ENCODE peak calls at places on chromosomes 5 and 9, in eight cellular contexts. One of them, this sample, is unnamed. For H4K20me1, the result is how much of the 10 kb centered on the place peaks cover.

GRCh38 chr5:16550316-16550952 is 66.4 kb downstream of the RETREG1 start:
- DNase-seq in IMR-90: peak
- DNase-seq in H9: peak
- DNase-seq in hepatocyte: peak
- DNase-seq in H1: no peak
- DNase-seq in GM12878: no peak
- DNase-seq in PC-3: peak
- DNase-seq in GM23248: peak
- DNase-seq in this sample: peak

GRCh38 chr9:75101004-75101601 is 12.8 kb downstream of the OSTF1 start:
- DNase-seq in PC-3: no peak
- DNase-seq in IMR-90: no peak
- DNase-seq in H9: peak
- DNase-seq in hepatocyte: no peak
- DNase-seq in GM12878: no peak
- DNase-seq in H1: no peak
- DNase-seq in GM23248: no peak
- DNase-seq in this sample: no peak

GRCh38 chr5:118796081-118796480 is 192.3 kb downstream of the DTWD2 start:
- DNase-seq in PC-3: no peak
- DNase-seq in H1: peak
- DNase-seq in GM23248: no peak
- DNase-seq in GM12878: no peak
- DNase-seq in hepatocyte: no peak
- DNase-seq in H9: peak
- DNase-seq in IMR-90: no peak
- DNase-seq in this sample: no peak

GRCh38 chr9:115008536-115008935 is 78.1 kb upstream of the TNFSF8 start:
- DNase-seq in GM12878: no peak
- DNase-seq in hepatocyte: peak
- DNase-seq in IMR-90: peak
- DNase-seq in H9: no peak
- DNase-seq in PC-3: peak
- DNase-seq in H1: no peak
- DNase-seq in GM23248: peak
- DNase-seq in this sample: peak

GRCh38 chr5:127909078-127909477 is 174.5 kb upstream of the SLC12A2 start:
- DNase-seq in H1: peak
- DNase-seq in PC-3: peak
- DNase-seq in GM23248: peak
- DNase-seq in H9: peak
- DNase-seq in hepatocyte: peak
- DNase-seq in IMR-90: peak
- DNase-seq in GM12878: no peak
- DNase-seq in this sample: peak

GRCh38 chr9:134677743-134678142 is 36.1 kb downstream of the COL5A1 start:
- DNase-seq in IMR-90: no peak
- DNase-seq in PC-3: no peak
- DNase-seq in hepatocyte: no peak
- DNase-seq in GM23248: no peak
- DNase-seq in H1: no peak
- DNase-seq in H9: no peak
- DNase-seq in GM12878: no peak
- DNase-seq in this sample: no peak

GRCh38 chr5:146409081-146409671 is 38.0 kb upstream of the TCERG1 start:
- DNase-seq in hepatocyte: no peak
- DNase-seq in PC-3: peak
- DNase-seq in IMR-90: peak
- DNase-seq in H9: no peak
- DNase-seq in GM12878: no peak
- DNase-seq in H1: no peak
- DNase-seq in GM23248: peak
- DNase-seq in this sample: no peak

GRCh38 chr9:2055203-2055658 is 40.1 kb downstream of the SMARCA2 start:
- DNase-seq in PC-3: peak
- DNase-seq in GM12878: peak
- DNase-seq in hepatocyte: no peak
- DNase-seq in GM23248: peak
- DNase-seq in IMR-90: peak
- DNase-seq in H1: no peak
- DNase-seq in H9: no peak
- DNase-seq in this sample: no peak

GRCh38 chr9:123440256-123440655 is 84.3 kb downstream of the CRB2 start:
- DNase-seq in IMR-90: no peak
- DNase-seq in H9: peak
- DNase-seq in hepatocyte: no peak
- DNase-seq in GM12878: no peak
- DNase-seq in GM23248: no peak
- DNase-seq in PC-3: no peak
- DNase-seq in H1: no peak
- DNase-seq in this sample: no peak

GRCh38 chr9:71748280-71748743 is 20.0 kb downstream of the CEMIP2 start:
- DNase-seq in hepatocyte: no peak
- DNase-seq in IMR-90: peak
- DNase-seq in H9: no peak
- DNase-seq in H1: no peak
- DNase-seq in GM23248: peak
- DNase-seq in PC-3: peak
- DNase-seq in GM12878: no peak
- DNase-seq in this sample: no peak

GRCh38 chr5:51621156-51621555 is 237.9 kb downstream of the ISL1 start:
- DNase-seq in H9: no peak
- DNase-seq in GM12878: no peak
- DNase-seq in GM23248: no peak
- DNase-seq in IMR-90: no peak
- DNase-seq in hepatocyte: no peak
- DNase-seq in H1: no peak
- DNase-seq in PC-3: peak
- DNase-seq in this sample: no peak

GRCh38 chr9:90100014-90100413 is 495.2 kb downstream of the GADD45G start:
- DNase-seq in GM12878: no peak
- DNase-seq in H1: no peak
- DNase-seq in hepatocyte: no peak
- DNase-seq in IMR-90: no peak
- DNase-seq in PC-3: no peak
- DNase-seq in H9: no peak
- DNase-seq in GM23248: peak
- DNase-seq in this sample: no peak

GRCh38 chr5:54717870-54718269 is 200.3 kb downstream of the SNX18 start:
- DNase-seq in IMR-90: no peak
- DNase-seq in GM12878: no peak
- DNase-seq in H1: no peak
- DNase-seq in GM23248: no peak
- DNase-seq in PC-3: no peak
- DNase-seq in hepatocyte: no peak
- DNase-seq in H9: no peak
- DNase-seq in this sample: no peak

GRCh38 chr5:54718647-54719046 is 201.1 kb downstream of the SNX18 start:
- DNase-seq in hepatocyte: no peak
- DNase-seq in GM23248: peak
- DNase-seq in GM12878: no peak
- DNase-seq in H1: no peak
- DNase-seq in IMR-90: no peak
- DNase-seq in H9: no peak
- DNase-seq in PC-3: no peak
- DNase-seq in this sample: no peak

GRCh38 chr5:54721951-54722654 is 204.5 kb downstream of the SNX18 start:
- DNase-seq in GM12878: no peak
- DNase-seq in H9: no peak
- DNase-seq in IMR-90: no peak
- DNase-seq in hepatocyte: no peak
- DNase-seq in GM23248: no peak
- DNase-seq in H1: no peak
- DNase-seq in PC-3: no peak
- DNase-seq in this sample: no peak

GRCh38 chr5:54719384-54720306 is 202.1 kb downstream of the SNX18 start:
- DNase-seq in H9: peak
- DNase-seq in H1: peak
- DNase-seq in hepatocyte: no peak
- DNase-seq in GM23248: peak
- DNase-seq in PC-3: peak
- DNase-seq in GM12878: no peak
- DNase-seq in IMR-90: peak
- DNase-seq in this sample: no peak

GRCh38 chr5:54720346-54720745 is 202.8 kb downstream of the SNX18 start:
- DNase-seq in H9: no peak
- DNase-seq in GM12878: no peak
- DNase-seq in hepatocyte: no peak
- DNase-seq in GM23248: no peak
- DNase-seq in IMR-90: no peak
- DNase-seq in PC-3: no peak
- DNase-seq in H1: no peak
- DNase-seq in this sample: no peak
- H2AFZ ChIP-seq in H9: no peak
- H2AFZ ChIP-seq in GM12878: no peak
- H2AFZ ChIP-seq in hepatocyte: no peak
- H2AFZ ChIP-seq in GM23248: no peak
- H2AFZ ChIP-seq in IMR-90: no peak
- H2AFZ ChIP-seq in PC-3: no peak
- H2AFZ ChIP-seq in H1: no peak
- H2AFZ ChIP-seq in this sample: no peak

GRCh38 chr9:136541179-136541578 is 4.7 kb downstream of the NOTCH1 start:
- DNase-seq in hepatocyte: no peak
- DNase-seq in IMR-90: no peak
- DNase-seq in H9: no peak
- DNase-seq in H1: no peak
- DNase-seq in GM12878: no peak
- DNase-seq in PC-3: no peak
- DNase-seq in GM23248: no peak
- DNase-seq in this sample: no peak

GRCh38 chr9:136542246-136543041 is 3.4 kb downstream of the NOTCH1 start:
- DNase-seq in hepatocyte: no peak
- DNase-seq in IMR-90: no peak
- DNase-seq in H9: no peak
- DNase-seq in GM23248: no peak
- DNase-seq in PC-3: no peak
- DNase-seq in GM12878: no peak
- DNase-seq in H1: no peak
- DNase-seq in this sample: no peak

GRCh38 chr9:136543280-136543679 is 2.6 kb downstream of the NOTCH1 start:
- DNase-seq in IMR-90: no peak
- DNase-seq in H1: no peak
- DNase-seq in GM12878: no peak
- DNase-seq in PC-3: no peak
- DNase-seq in H9: no peak
- DNase-seq in GM23248: no peak
- DNase-seq in hepatocyte: no peak
- DNase-seq in this sample: no peak

GRCh38 chr9:136539427-136540412 is 6.1 kb downstream of the NOTCH1 start:
- DNase-seq in H1: no peak
- DNase-seq in IMR-90: no peak
- DNase-seq in hepatocyte: peak
- DNase-seq in PC-3: peak
- DNase-seq in H9: peak
- DNase-seq in GM12878: peak
- DNase-seq in GM23248: no peak
- DNase-seq in this sample: peak

GRCh38 chr9:136541709-136542108 is 4.1 kb downstream of the NOTCH1 start:
- DNase-seq in GM23248: no peak
- DNase-seq in H1: no peak
- DNase-seq in H9: no peak
- DNase-seq in hepatocyte: no peak
- DNase-seq in IMR-90: no peak
- DNase-seq in PC-3: no peak
- DNase-seq in GM12878: no peak
- DNase-seq in this sample: no peak
- H4K20me1 ChIP-seq in GM23248: under half
- H4K20me1 ChIP-seq in H1: half or more
- H4K20me1 ChIP-seq in H9: under half
- H4K20me1 ChIP-seq in hepatocyte: under half
- H4K20me1 ChIP-seq in IMR-90: half or more
- H4K20me1 ChIP-seq in PC-3: under half
- H4K20me1 ChIP-seq in GM12878: under half
- H4K20me1 ChIP-seq in this sample: under half

GRCh38 chr5:174750720-174751119 is 26.3 kb downstream of the MSX2 start:
- DNase-seq in GM23248: peak
- DNase-seq in H1: no peak
- DNase-seq in H9: no peak
- DNase-seq in PC-3: no peak
- DNase-seq in GM12878: no peak
- DNase-seq in hepatocyte: no peak
- DNase-seq in IMR-90: peak
- DNase-seq in this sample: no peak
- H2AFZ ChIP-seq in GM23248: peak
- H2AFZ ChIP-seq in H1: no peak
- H2AFZ ChIP-seq in H9: no peak
- H2AFZ ChIP-seq in PC-3: peak
- H2AFZ ChIP-seq in GM12878: no peak
- H2AFZ ChIP-seq in hepatocyte: peak
- H2AFZ ChIP-seq in IMR-90: no peak
- H2AFZ ChIP-seq in this sample: no peak

GRCh38 chr5:129541648-129542251 is 81.7 kb downstream of the ADAMTS19 start:
- DNase-seq in H9: no peak
- DNase-seq in GM23248: no peak
- DNase-seq in IMR-90: peak
- DNase-seq in PC-3: peak
- DNase-seq in hepatocyte: no peak
- DNase-seq in GM12878: no peak
- DNase-seq in H1: no peak
- DNase-seq in this sample: no peak

GRCh38 chr5:129547137-129547536 is 87.0 kb downstream of the ADAMTS19 start:
- DNase-seq in GM23248: no peak
- DNase-seq in H9: no peak
- DNase-seq in H1: no peak
- DNase-seq in GM12878: no peak
- DNase-seq in PC-3: no peak
- DNase-seq in IMR-90: no peak
- DNase-seq in hepatocyte: no peak
- DNase-seq in this sample: no peak
- H4K20me1 ChIP-seq in GM23248: under half
- H4K20me1 ChIP-seq in H9: under half
- H4K20me1 ChIP-seq in H1: under half
- H4K20me1 ChIP-seq in GM12878: under half
- H4K20me1 ChIP-seq in PC-3: under half
- H4K20me1 ChIP-seq in IMR-90: under half
- H4K20me1 ChIP-seq in hepatocyte: under half
- H4K20me1 ChIP-seq in this sample: under half

GRCh38 chr5:172797800-172798199 is 26.8 kb upstream of the DUSP1 start:
- DNase-seq in IMR-90: no peak
- DNase-seq in H9: no peak
- DNase-seq in PC-3: no peak
- DNase-seq in GM12878: no peak
- DNase-seq in H1: no peak
- DNase-seq in GM23248: peak
- DNase-seq in hepatocyte: no peak
- DNase-seq in this sample: no peak
- H2AFZ ChIP-seq in IMR-90: peak
- H2AFZ ChIP-seq in H9: no peak
- H2AFZ ChIP-seq in PC-3: no peak
- H2AFZ ChIP-seq in GM12878: peak
- H2AFZ ChIP-seq in H1: peak
- H2AFZ ChIP-seq in GM23248: no peak
- H2AFZ ChIP-seq in hepatocyte: no peak
- H2AFZ ChIP-seq in this sample: no peak

GRCh38 chr9:91863469-91863868 is 86.6 kb downstream of the ROR2 start:
- DNase-seq in hepatocyte: no peak
- DNase-seq in PC-3: no peak
- DNase-seq in H9: no peak
- DNase-seq in H1: no peak
- DNase-seq in IMR-90: no peak
- DNase-seq in GM12878: no peak
- DNase-seq in GM23248: no peak
- DNase-seq in this sample: no peak
- H4K20me1 ChIP-seq in hepatocyte: under half
- H4K20me1 ChIP-seq in PC-3: under half
- H4K20me1 ChIP-seq in H9: under half
- H4K20me1 ChIP-seq in H1: under half
- H4K20me1 ChIP-seq in IMR-90: under half
- H4K20me1 ChIP-seq in GM12878: under half
- H4K20me1 ChIP-seq in GM23248: under half
- H4K20me1 ChIP-seq in this sample: under half